ENCODE peak calls at places on chromosomes 11 and 22, in six cellular contexts. I is lung; Y is CD8-positive, alpha-beta memory T cell; C is foreskin fibroblast; B is MM.1S; X is breast epithelium. Q is an unnamed sample.

GRCh38 chr11:75520688-75521087 is 5.1 kb downstream of the GDPD5 start:
- DNase-seq in B (no peak), Y (no peak), I (no peak), X (no peak), C (no peak), Q (no peak)

GRCh38 chr11:124865902-124866851 is 945 bp downstream of the ROBO3 start:
- DNase-seq in C (no peak), Y (peak), I (no peak), B (peak), X (no peak), Q (no peak)

GRCh38 chr11:76291576-76292526 is 85.5 kb upstream of the WNT11 start:
- DNase-seq in I (no peak), X (no peak), C (no peak), B (no peak), Y (no peak), Q (no peak)

GRCh38 chr11:132055296-132055695 is 684.9 kb downstream of the NTM start:
- DNase-seq in X (no peak), I (no peak), B (no peak), C (no peak), Y (no peak), Q (no peak)

GRCh38 chr11:102010776-102011500 is 36.3 kb upstream of the CFAP300 start:
- DNase-seq in Y (no peak), I (peak), C (peak), B (no peak), X (peak), Q (peak)

GRCh38 chr11:71566081-71566620 is 788 bp downstream of the KRTAP5-10 start:
- DNase-seq in I (no peak), Y (no peak), B (no peak), C (no peak), X (no peak), Q (no peak)

GRCh38 chr22:29528144-29528543 is 25.4 kb downstream of the THOC5 start:
- DNase-seq in Y (no peak), B (no peak), C (no peak), I (no peak), X (no peak), Q (no peak)

GRCh38 chr11:528815-529728 is 6.3 kb downstream of the HRAS start:
- DNase-seq in Y (no peak), B (no peak), X (no peak), C (no peak), I (no peak), Q (no peak)

GRCh38 chr22:41367039-41367679 is 14.6 kb upstream of the TEF start:
- DNase-seq in X (peak), Y (no peak), B (no peak), I (peak), C (peak), Q (peak)

GRCh38 chr22:46176508-46177003 is 26.2 kb downstream of the PPARA start:
- DNase-seq in B (no peak), C (no peak), X (no peak), I (no peak), Y (no peak), Q (no peak)

GRCh38 chr22:19811811-19812771 is 42.6 kb downstream of the GNB1L start:
- DNase-seq in I (no peak), Y (no peak), C (no peak), X (peak), B (no peak), Q (no peak)

GRCh38 chr11:35211952-35212351 is 73.0 kb downstream of the CD44 start:
- DNase-seq in Y (no peak), X (no peak), C (no peak), B (no peak), I (no peak), Q (no peak)

GRCh38 chr11:118010738-118011461 is 24.7 kb downstream of the IL10RA start:
- DNase-seq in X (no peak), Y (no peak), B (peak), C (no peak), I (peak), Q (no peak)

GRCh38 chr11:118014022-118014421 is 27.8 kb downstream of the IL10RA start:
- DNase-seq in I (no peak), X (no peak), C (no peak), B (no peak), Y (no peak), Q (no peak)

GRCh38 chr11:118009821-118010737 is 23.9 kb downstream of the IL10RA start:
- DNase-seq in Y (no peak), B (no peak), I (no peak), C (no peak), X (no peak), Q (no peak)

GRCh38 chr11:118015385-118015841 is 29.2 kb downstream of the IL10RA start:
- DNase-seq in B (no peak), X (no peak), Y (peak), I (no peak), C (no peak), Q (no peak)

DNA sequence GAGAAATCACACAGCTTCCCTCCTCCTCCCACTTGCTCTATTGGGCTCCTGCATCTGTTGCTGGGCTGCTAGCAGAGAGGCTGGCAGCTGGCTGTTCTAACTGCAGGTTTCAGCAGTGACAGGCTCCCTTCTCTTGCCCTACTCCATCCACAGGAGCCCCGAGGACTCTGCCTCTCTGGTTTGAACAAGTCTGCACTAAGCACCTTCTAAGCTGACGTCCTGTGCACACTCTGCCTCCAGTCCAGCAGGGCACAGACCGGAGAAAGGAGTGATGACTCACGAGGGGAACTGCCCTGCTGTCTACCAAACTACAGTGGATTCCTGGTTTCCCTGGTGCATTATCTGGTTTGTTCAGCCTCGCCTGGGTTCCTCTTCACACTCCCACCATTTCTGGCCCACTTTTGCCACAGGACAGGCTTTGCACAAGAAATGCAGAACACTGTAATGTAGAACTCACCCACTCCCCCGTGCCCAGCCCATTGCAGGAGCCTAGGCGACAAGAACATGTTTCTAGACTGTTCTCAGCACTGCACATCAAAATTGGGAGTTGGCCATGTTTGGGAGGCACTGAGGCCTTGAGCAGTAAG is 26.0 kb downstream of the IL10RA start:
- DNase-seq in I (no peak), Y (no peak), B (peak), C (peak), X (no peak), Q (peak)
- H3K4me3 ChIP-seq in I (no peak), Y (no peak), B (no peak), C (no peak), X (no peak), Q (no peak)

DNA sequence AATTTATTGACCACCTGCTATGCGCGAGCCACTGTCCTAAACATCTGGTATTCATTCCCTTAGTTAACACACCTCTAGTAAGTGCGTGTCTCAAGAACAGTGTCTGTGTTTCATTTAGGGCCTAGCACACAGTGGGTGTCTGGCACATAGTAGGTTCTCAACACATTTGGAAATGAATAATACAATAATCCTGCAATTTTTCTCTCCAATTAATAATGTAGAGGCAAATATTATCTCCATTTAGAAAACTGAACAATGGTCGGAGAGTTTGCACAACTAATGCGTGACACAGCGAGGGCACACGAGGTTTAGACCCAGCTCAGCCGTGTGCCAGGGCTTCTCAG is 4.0 kb upstream of the NCF4 start:
- DNase-seq in I (no peak), X (no peak), B (no peak), Y (no peak), C (no peak), Q (no peak)
- H3K4me3 ChIP-seq in I (no peak), X (no peak), B (peak), Y (no peak), C (no peak), Q (no peak)

DNA sequence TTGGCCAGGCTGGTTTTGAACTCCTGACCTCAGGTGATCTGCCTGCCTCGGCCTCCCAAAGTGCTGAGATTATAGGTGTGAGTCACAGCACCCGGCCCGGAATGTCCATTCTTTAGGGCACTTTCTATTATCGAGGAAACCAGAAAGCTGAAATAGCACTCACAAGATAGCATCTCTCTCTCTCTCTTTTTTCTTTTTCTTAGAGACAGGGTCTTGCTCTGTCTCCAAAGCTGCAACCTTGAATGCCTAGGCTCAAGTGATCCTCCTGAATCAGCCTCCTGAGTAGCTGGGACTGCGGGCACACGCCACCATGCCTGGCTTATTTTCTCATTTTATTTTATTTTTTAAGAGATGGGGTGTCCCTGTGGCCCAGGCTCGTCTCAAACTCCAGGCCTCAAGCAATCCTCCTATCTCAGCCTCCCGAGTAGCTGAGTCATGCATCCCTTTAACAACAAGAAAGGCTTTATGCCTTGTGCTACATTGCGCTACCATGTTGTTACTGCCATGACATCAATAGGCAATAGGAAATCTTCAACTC is 7.2 kb upstream of the EED start:
- DNase-seq in Y (no peak), X (no peak), I (no peak), C (no peak), B (no peak), Q (no peak)
- H3K4me3 ChIP-seq in Y (no peak), X (no peak), I (no peak), C (no peak), B (no peak), Q (no peak)

GRCh38 chr11:118524757-118525465 is 2.4 kb upstream of the TTC36 start:
- DNase-seq in C (no peak), I (no peak), X (no peak), Y (no peak), B (no peak), Q (no peak)
- H3K4me3 ChIP-seq in C (no peak), I (no peak), X (no peak), Y (no peak), B (no peak), Q (no peak)

Q was measured in epithelial cell of proximal tubule.